ENCODE peak calls at places on chromosomes 1 and 21, in ten cellular contexts. T is left lung; J is PC-3; I is AG04450; O is left ventricle myocardium inferior; F is cardiac muscle cell; N is adrenal gland; B is heart right ventricle; H is CD4-positive, alpha-beta T cell; Y is brain microvascular endothelial cell. S is an unnamed sample.

GRCh38 chr1:245153645-245154428 is 948 bp upstream of the KIF26B start:
- DNase-seq in Y (no peak), O (no peak), B (peak), J (peak), I (no peak), F (peak), N (peak), T (peak), H (no peak), S (no peak)

GRCh38 chr1:43247256-43247921 is 22.4 kb upstream of the TMEM125 start:
- DNase-seq in H (no peak), Y (no peak), F (no peak), J (no peak), N (no peak), T (no peak), O (no peak), B (no peak), I (no peak), S (no peak)

GRCh38 chr1:98704474-98704873 is 43.0 kb downstream of the SNX7 start:
- DNase-seq in H (no peak), B (no peak), T (no peak), N (no peak), I (no peak), Y (peak), O (no peak), J (no peak), F (no peak), S (no peak)

GRCh38 chr1:175536369-175536768 is 207.0 kb downstream of the TNR start:
- DNase-seq in Y (no peak), J (no peak), H (no peak), I (no peak), T (no peak), F (no peak), B (no peak), O (no peak), N (no peak), S (no peak)

GRCh38 chr1:67853704-67854103 is 20.4 kb upstream of the GNG12 start:
- DNase-seq in O (peak), Y (peak), I (no peak), J (peak), F (peak), T (peak), B (peak), N (peak), H (no peak), S (no peak)

GRCh38 chr21:43195131-43196021 is 26.6 kb downstream of the CRYAA start:
- DNase-seq in O (peak), H (no peak), Y (peak), F (no peak), T (no peak), J (no peak), N (peak), B (peak), I (no peak), S (no peak)

GRCh38 chr1:52926864-52927218 is 235 bp upstream of the SCP2 start:
- DNase-seq in T (no peak), I (no peak), F (no peak), N (no peak), H (no peak), J (no peak), O (no peak), Y (no peak), B (no peak), S (no peak)

GRCh38 chr1:93749894-93750301 is 68.3 kb upstream of the BCAR3 start:
- DNase-seq in T (no peak), H (no peak), F (peak), I (no peak), J (peak), B (no peak), N (no peak), O (no peak), Y (no peak), S (no peak)

GRCh38 chr1:202952818-202953217 is 5.3 kb downstream of the ADIPOR1 start:
- DNase-seq in Y (peak), O (no peak), H (no peak), I (no peak), F (no peak), N (peak), J (peak), B (no peak), T (no peak), S (peak)

GRCh38 chr1:206430031-206430983 is 40.0 kb upstream of the IKBKE start:
- DNase-seq in T (no peak), N (no peak), Y (peak), I (peak), O (no peak), J (peak), F (no peak), H (no peak), B (no peak), S (peak)
- H3K27ac ChIP-seq in T (peak), N (no peak), Y (peak), I (peak), O (peak), J (peak), F (peak), H (no peak), B (peak), S (peak)

GRCh38 chr1:15178571-15179484 is 25.3 kb downstream of the TMEM51 start:
- DNase-seq in Y (peak), I (peak), J (peak), B (no peak), N (peak), H (no peak), F (no peak), T (no peak), O (no peak), S (peak)

GRCh38 chr1:15176120-15176519 is 22.6 kb downstream of the TMEM51 start:
- DNase-seq in H (no peak), N (no peak), F (no peak), B (no peak), T (no peak), J (no peak), I (no peak), Y (no peak), O (no peak), S (no peak)

GRCh38 chr1:15179485-15179883 is 25.9 kb downstream of the TMEM51 start:
- DNase-seq in H (no peak), F (no peak), B (no peak), Y (no peak), N (no peak), I (no peak), O (no peak), J (no peak), T (no peak), S (no peak)

GRCh38 chr1:15176898-15177665 is 23.5 kb downstream of the TMEM51 start:
- DNase-seq in I (no peak), N (no peak), H (no peak), T (no peak), B (no peak), J (no peak), F (no peak), Y (no peak), O (no peak), S (no peak)

GRCh38 chr1:15177710-15178166 is 24.2 kb downstream of the TMEM51 start:
- DNase-seq in T (no peak), O (no peak), J (no peak), H (no peak), Y (no peak), I (no peak), N (no peak), F (no peak), B (no peak), S (no peak)
- H3K27ac ChIP-seq in T (peak), O (no peak), J (peak), H (no peak), Y (no peak), I (peak), N (peak), F (no peak), B (no peak), S (peak)

GRCh38 chr1:45883633-45884032 is 80.2 kb downstream of the MAST2 start:
- DNase-seq in Y (peak), B (no peak), T (no peak), H (no peak), N (no peak), F (no peak), O (no peak), J (peak), I (no peak), S (no peak)
- H3K27ac ChIP-seq in Y (no peak), B (no peak), T (no peak), H (no peak), N (no peak), F (no peak), O (no peak), J (no peak), I (no peak), S (no peak)

GRCh38 chr1:168235548-168235885 is 9.7 kb downstream of the SFT2D2 start:
- DNase-seq in N (no peak), J (no peak), I (no peak), O (no peak), Y (no peak), B (no peak), F (no peak), H (no peak), T (no peak), S (no peak)
- H3K27ac ChIP-seq in N (peak), J (no peak), I (no peak), O (no peak), Y (no peak), B (no peak), F (peak), H (no peak), T (peak), S (no peak)

DNA sequence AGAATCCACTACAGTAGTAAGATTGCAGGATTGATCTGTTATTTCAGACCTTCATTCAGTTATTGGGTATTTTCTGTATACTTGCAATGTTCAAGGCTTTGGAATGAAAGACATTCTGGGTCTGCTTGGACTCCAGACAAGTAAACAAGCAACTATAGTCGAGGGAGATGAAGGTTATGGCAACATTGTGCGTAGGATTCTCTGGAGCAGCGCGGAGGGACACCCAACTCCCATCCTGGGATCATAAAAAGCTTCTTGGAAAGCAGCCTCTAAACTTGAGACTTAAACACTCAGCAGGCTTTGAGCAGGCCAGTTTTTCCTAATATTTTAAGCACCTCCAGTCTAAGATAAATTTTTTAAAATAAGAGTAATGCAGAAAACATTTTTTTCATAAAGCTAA is 7.5 kb upstream of the LYST start:
- DNase-seq in J (no peak), N (no peak), I (no peak), Y (no peak), T (no peak), F (no peak), H (no peak), B (no peak), O (no peak), S (no peak)
- H3K27ac ChIP-seq in J (no peak), N (no peak), I (no peak), Y (no peak), T (no peak), F (no peak), H (no peak), B (no peak), O (no peak), S (no peak)